ENCODE peak calls at places on chromosome 13, in ten cellular contexts. One of them, this sample, is unnamed.
A peak's percentile ranks its signal among the peaks of the same experiment; 100 is the strongest.

GRCh38 chr13:46543307-46543706 is 9.7 kb upstream of the LRCH1 start:
- DNase-seq in Caco-2: no peak
- DNase-seq in heart right ventricle: no peak
- DNase-seq in fibroblast of lung: no peak
- DNase-seq in uterus: no peak
- DNase-seq in mucosa of descending colon: no peak
- DNase-seq in Panc1: no peak
- DNase-seq in left lung: no peak
- DNase-seq in breast epithelium: no peak
- DNase-seq in sigmoid colon: no peak
- DNase-seq in this sample: no peak

GRCh38 chr13:65971541-65971940 is 1258.6 kb downstream of the PCDH9 start:
- DNase-seq in Caco-2: no peak
- DNase-seq in heart right ventricle: no peak
- DNase-seq in fibroblast of lung: no peak
- DNase-seq in uterus: no peak
- DNase-seq in mucosa of descending colon: no peak
- DNase-seq in Panc1: no peak
- DNase-seq in left lung: no peak
- DNase-seq in breast epithelium: no peak
- DNase-seq in sigmoid colon: no peak
- DNase-seq in this sample: no peak

GRCh38 chr13:107838592-107839161 is 376.7 kb downstream of the LIG4 start:
- DNase-seq in Caco-2: no peak
- DNase-seq in heart right ventricle: no peak
- DNase-seq in fibroblast of lung: no peak
- DNase-seq in uterus: no peak
- DNase-seq in mucosa of descending colon: no peak
- DNase-seq in Panc1: no peak
- DNase-seq in left lung: no peak
- DNase-seq in breast epithelium: no peak
- DNase-seq in sigmoid colon: no peak
- DNase-seq in this sample: no peak

GRCh38 chr13:98810746-98811145 is 58.3 kb upstream of the SLC15A1 start:
- DNase-seq in Caco-2: no peak
- DNase-seq in heart right ventricle: no peak
- DNase-seq in fibroblast of lung: no peak
- DNase-seq in uterus: no peak
- DNase-seq in mucosa of descending colon: no peak
- DNase-seq in Panc1: no peak
- DNase-seq in left lung: no peak
- DNase-seq in breast epithelium: no peak
- DNase-seq in sigmoid colon: no peak
- DNase-seq in this sample: no peak

GRCh38 chr13:107574517-107575215 is 640.7 kb downstream of the LIG4 start:
- DNase-seq in Caco-2: no peak
- DNase-seq in heart right ventricle: no peak
- DNase-seq in fibroblast of lung: peak; percentile 26
- DNase-seq in uterus: no peak
- DNase-seq in mucosa of descending colon: no peak
- DNase-seq in Panc1: no peak
- DNase-seq in left lung: no peak
- DNase-seq in breast epithelium: no peak
- DNase-seq in sigmoid colon: no peak
- DNase-seq in this sample: no peak

GRCh38 chr13:101554420-101555125 is 102.1 kb downstream of the ITGBL1 start:
- DNase-seq in Caco-2: no peak
- DNase-seq in heart right ventricle: no peak
- DNase-seq in fibroblast of lung: no peak
- DNase-seq in uterus: no peak
- DNase-seq in mucosa of descending colon: no peak
- DNase-seq in Panc1: no peak
- DNase-seq in left lung: no peak
- DNase-seq in breast epithelium: no peak
- DNase-seq in sigmoid colon: no peak
- DNase-seq in this sample: peak; percentile 23

GRCh38 chr13:50129923-50130685 is 114.9 kb downstream of the KCNRG start:
- DNase-seq in Caco-2: peak; percentile 60
- DNase-seq in heart right ventricle: peak; percentile 48
- DNase-seq in fibroblast of lung: peak; percentile 46
- DNase-seq in uterus: peak; percentile 59
- DNase-seq in mucosa of descending colon: peak; percentile 29
- DNase-seq in Panc1: no peak
- DNase-seq in left lung: no peak
- DNase-seq in breast epithelium: no peak
- DNase-seq in sigmoid colon: peak; percentile 70
- DNase-seq in this sample: peak; percentile 23

GRCh38 chr13:74287672-74288169 is 153.5 kb upstream of the KLF12 start:
- DNase-seq in Caco-2: peak; percentile 64
- DNase-seq in heart right ventricle: peak; percentile 65
- DNase-seq in fibroblast of lung: peak; percentile 90
- DNase-seq in uterus: peak; percentile 76
- DNase-seq in mucosa of descending colon: peak; percentile 88
- DNase-seq in Panc1: no peak
- DNase-seq in left lung: peak; percentile 84
- DNase-seq in breast epithelium: peak; percentile 63
- DNase-seq in sigmoid colon: peak; percentile 87
- DNase-seq in this sample: peak; percentile 87

DNA sequence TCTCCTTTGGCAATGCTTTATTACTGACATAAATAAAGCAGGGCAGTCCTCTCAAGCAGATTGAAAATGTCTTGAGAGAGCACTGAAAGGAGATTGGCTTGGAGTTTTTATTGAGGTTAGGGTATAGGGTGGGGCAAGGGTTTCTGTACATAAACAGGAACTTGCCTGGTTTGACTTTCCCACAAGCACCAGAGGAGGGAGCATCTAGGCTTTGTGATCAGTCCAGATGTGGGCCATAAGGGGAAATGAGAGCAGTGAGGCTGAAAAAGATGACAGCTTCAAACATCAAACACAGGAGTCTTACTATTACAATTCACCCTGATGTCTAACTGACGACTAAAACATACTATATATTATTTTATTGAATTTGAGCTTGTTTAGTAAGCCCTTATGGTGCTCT is 260.9 kb downstream of the MTUS2 start:
- DNase-seq in Caco-2: no peak
- DNase-seq in heart right ventricle: no peak
- DNase-seq in fibroblast of lung: no peak
- DNase-seq in uterus: no peak
- DNase-seq in mucosa of descending colon: no peak
- DNase-seq in Panc1: no peak
- DNase-seq in left lung: no peak
- DNase-seq in breast epithelium: no peak
- DNase-seq in sigmoid colon: no peak
- DNase-seq in this sample: no peak
- TF ChIP-seq CTCF in Caco-2: no peak
- TF ChIP-seq CTCF in heart right ventricle: no peak
- TF ChIP-seq CTCF in fibroblast of lung: no peak
- TF ChIP-seq CTCF in uterus: no peak
- TF ChIP-seq CTCF in mucosa of descending colon: no peak
- TF ChIP-seq CTCF in Panc1: no peak
- TF ChIP-seq CTCF in left lung: no peak
- TF ChIP-seq CTCF in breast epithelium: no peak
- TF ChIP-seq CTCF in sigmoid colon: no peak
- TF ChIP-seq CTCF in this sample: no peak

GRCh38 chr13:113819341-113819730 is 44.5 kb downstream of the GAS6 start:
- DNase-seq in Caco-2: no peak
- DNase-seq in heart right ventricle: no peak
- DNase-seq in fibroblast of lung: no peak
- DNase-seq in uterus: no peak
- DNase-seq in mucosa of descending colon: no peak
- DNase-seq in Panc1: no peak
- DNase-seq in left lung: no peak
- DNase-seq in breast epithelium: no peak
- DNase-seq in sigmoid colon: no peak
- DNase-seq in this sample: no peak

GRCh38 chr13:113822266-113822665 is 41.6 kb downstream of the GAS6 start:
- DNase-seq in Caco-2: no peak
- DNase-seq in heart right ventricle: no peak
- DNase-seq in fibroblast of lung: no peak
- DNase-seq in uterus: no peak
- DNase-seq in mucosa of descending colon: no peak
- DNase-seq in Panc1: no peak
- DNase-seq in left lung: no peak
- DNase-seq in breast epithelium: no peak
- DNase-seq in sigmoid colon: no peak
- DNase-seq in this sample: no peak

GRCh38 chr13:113821847-113822246 is 42.0 kb downstream of the GAS6 start:
- DNase-seq in Caco-2: no peak
- DNase-seq in heart right ventricle: no peak
- DNase-seq in fibroblast of lung: no peak
- DNase-seq in uterus: no peak
- DNase-seq in mucosa of descending colon: no peak
- DNase-seq in Panc1: no peak
- DNase-seq in left lung: no peak
- DNase-seq in breast epithelium: no peak
- DNase-seq in sigmoid colon: no peak
- DNase-seq in this sample: no peak

GRCh38 chr13:113819731-113820715 is 43.9 kb downstream of the GAS6 start:
- DNase-seq in Caco-2: no peak
- DNase-seq in heart right ventricle: no peak
- DNase-seq in fibroblast of lung: peak; percentile 25
- DNase-seq in uterus: no peak
- DNase-seq in mucosa of descending colon: no peak
- DNase-seq in Panc1: no peak
- DNase-seq in left lung: no peak
- DNase-seq in breast epithelium: no peak
- DNase-seq in sigmoid colon: no peak
- DNase-seq in this sample: no peak

DNA sequence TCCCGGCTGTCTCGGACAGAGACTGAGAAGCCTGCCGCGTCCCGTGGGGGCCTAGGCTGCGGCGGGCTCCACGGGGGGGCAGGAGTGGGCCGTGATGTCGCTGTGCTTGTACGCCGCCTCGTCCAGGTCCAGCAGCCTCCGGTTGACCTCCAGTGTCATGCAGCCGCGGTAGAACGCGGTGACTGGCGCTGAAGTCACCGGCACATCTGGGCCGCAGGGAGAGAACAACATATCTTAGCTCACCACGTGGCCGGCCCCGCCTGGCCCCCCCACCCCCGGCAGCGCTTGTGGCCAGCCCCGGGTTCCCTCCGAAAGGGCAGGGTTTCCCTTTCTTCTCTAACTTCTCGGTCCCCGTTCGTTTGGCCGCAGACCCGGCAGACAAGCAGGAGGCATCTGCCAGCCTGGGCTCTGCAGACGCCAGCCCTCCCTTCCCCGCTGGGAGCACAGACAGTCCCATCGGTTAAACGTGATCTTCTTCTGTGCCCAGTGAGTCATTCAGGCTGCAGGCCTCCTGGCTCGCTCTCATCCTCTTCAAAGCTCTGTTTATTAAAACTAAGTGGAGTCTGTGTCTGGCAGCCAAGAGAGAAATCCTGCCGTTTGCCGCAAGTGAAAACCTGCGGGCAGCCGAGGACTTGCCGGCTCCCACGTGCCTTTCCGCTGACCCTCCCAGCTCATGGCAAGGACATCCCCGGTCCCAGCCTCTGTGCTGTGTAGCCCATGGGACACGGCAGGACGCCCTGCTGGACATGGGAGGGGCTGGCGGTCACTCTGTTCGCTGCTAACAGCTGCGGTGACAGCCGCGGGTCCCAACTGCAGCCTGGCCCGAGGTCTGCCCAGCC is 42.8 kb downstream of the GAS6 start:
- DNase-seq in Caco-2: no peak
- DNase-seq in heart right ventricle: peak; percentile 77
- DNase-seq in fibroblast of lung: peak; percentile 98
- DNase-seq in uterus: peak; percentile 94
- DNase-seq in mucosa of descending colon: peak; percentile 44
- DNase-seq in Panc1: no peak
- DNase-seq in left lung: peak; percentile 67
- DNase-seq in breast epithelium: peak; percentile 96
- DNase-seq in sigmoid colon: peak; percentile 96
- DNase-seq in this sample: peak; percentile 98
- H3K4me3 ChIP-seq in Caco-2: no peak overlapping the region
- H3K4me3 ChIP-seq in heart right ventricle: peak overlapping the region; percentile 27
- H3K4me3 ChIP-seq in fibroblast of lung: no peak overlapping the region
- H3K4me3 ChIP-seq in uterus: no peak overlapping the region
- H3K4me3 ChIP-seq in mucosa of descending colon: no peak overlapping the region
- H3K4me3 ChIP-seq in Panc1: no peak overlapping the region
- H3K4me3 ChIP-seq in left lung: no peak overlapping the region
- H3K4me3 ChIP-seq in breast epithelium: peak overlapping the region; percentile 26
- H3K4me3 ChIP-seq in sigmoid colon: peak overlapping the region; percentile 50
- H3K4me3 ChIP-seq in this sample: peak overlapping the region; percentile 5

DNA sequence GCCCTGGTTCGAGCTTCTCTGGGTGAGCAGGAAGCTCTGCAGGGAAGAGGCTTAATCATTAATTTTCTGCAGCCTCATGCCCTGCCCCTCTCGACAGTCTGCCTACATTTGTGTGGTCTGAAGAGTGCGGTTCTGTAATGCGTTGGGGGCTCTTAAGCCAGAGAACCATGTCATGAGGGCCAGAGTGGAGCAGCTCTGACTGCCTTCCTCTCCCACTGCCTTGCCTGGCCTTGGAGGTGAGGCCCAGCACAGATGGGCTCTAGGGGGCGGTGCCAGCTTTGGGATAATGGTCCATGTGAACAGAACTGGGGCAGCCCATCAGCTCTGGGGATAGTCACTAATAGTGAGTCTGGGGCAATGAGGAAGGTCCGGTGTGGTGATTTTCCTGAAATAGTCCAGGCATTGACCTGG is 5.7 kb downstream of the FGF9 start:
- DNase-seq in Caco-2: peak; percentile 67
- DNase-seq in heart right ventricle: no peak
- DNase-seq in fibroblast of lung: no peak
- DNase-seq in uterus: no peak
- DNase-seq in mucosa of descending colon: peak; percentile 74
- DNase-seq in Panc1: no peak
- DNase-seq in left lung: no peak
- DNase-seq in breast epithelium: no peak
- DNase-seq in sigmoid colon: peak; percentile 62
- DNase-seq in this sample: no peak
- TF ChIP-seq CTCF in Caco-2: peak; percentile 63
- TF ChIP-seq CTCF in heart right ventricle: no peak
- TF ChIP-seq CTCF in fibroblast of lung: no peak
- TF ChIP-seq CTCF in uterus: no peak
- TF ChIP-seq CTCF in mucosa of descending colon: no peak
- TF ChIP-seq CTCF in Panc1: peak; percentile 26
- TF ChIP-seq CTCF in left lung: no peak
- TF ChIP-seq CTCF in breast epithelium: no peak
- TF ChIP-seq CTCF in sigmoid colon: no peak
- TF ChIP-seq CTCF in this sample: no peak

DNA sequence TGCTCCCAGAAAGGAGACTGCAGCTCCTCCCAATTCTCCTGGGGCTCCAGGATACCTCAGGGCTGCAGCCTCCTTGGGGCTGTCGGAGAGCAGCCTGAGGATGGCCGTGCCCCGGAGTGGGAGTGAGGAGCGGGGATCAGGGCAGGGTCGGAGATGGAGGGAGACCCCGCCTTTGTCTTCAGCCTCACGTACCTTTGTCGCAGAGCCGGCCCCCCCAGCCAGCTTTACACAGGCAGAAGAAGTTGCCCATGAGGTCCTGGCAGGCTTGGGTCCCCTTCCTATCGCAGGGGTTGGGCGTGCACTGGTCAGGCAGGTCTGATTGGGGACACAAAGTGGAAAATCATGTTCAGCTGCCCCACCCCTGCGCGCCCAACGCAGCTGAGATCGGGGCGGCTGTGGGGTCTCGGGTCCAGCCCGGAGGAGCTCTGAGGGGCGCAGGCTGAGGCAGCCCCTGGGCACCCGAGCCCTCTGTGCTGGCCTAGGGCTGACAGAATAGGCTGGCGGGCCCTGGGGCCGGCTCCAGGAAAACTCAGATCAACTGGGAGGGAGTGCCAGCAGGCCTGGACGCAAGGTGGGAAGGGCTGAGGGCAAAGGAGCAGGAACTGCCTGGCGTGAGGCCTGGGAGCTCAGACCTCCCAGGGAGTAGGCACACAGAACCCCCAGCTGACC is 24.2 kb downstream of the GAS6 start:
- DNase-seq in Caco-2: no peak
- DNase-seq in heart right ventricle: peak; percentile 65
- DNase-seq in fibroblast of lung: no peak
- DNase-seq in uterus: no peak
- DNase-seq in mucosa of descending colon: peak; percentile 76
- DNase-seq in Panc1: no peak
- DNase-seq in left lung: no peak
- DNase-seq in breast epithelium: no peak
- DNase-seq in sigmoid colon: no peak
- DNase-seq in this sample: no peak
- H3K4me3 ChIP-seq in Caco-2: no peak overlapping the region
- H3K4me3 ChIP-seq in heart right ventricle: no peak overlapping the region
- H3K4me3 ChIP-seq in fibroblast of lung: no peak overlapping the region
- H3K4me3 ChIP-seq in uterus: no peak overlapping the region
- H3K4me3 ChIP-seq in mucosa of descending colon: no peak overlapping the region
- H3K4me3 ChIP-seq in Panc1: no peak overlapping the region
- H3K4me3 ChIP-seq in left lung: no peak overlapping the region
- H3K4me3 ChIP-seq in breast epithelium: no peak overlapping the region
- H3K4me3 ChIP-seq in sigmoid colon: no peak overlapping the region
- H3K4me3 ChIP-seq in this sample: no peak overlapping the region

This sample was measured in foreskin fibroblast.